ENCODE peak calls at places on chromosomes 6 and 20, in four cellular contexts. One of them, this sample, is unnamed.

GRCh38 chr6:112983741-112984221 is 636.7 kb downstream of the RFPL4B start:
- DNase-seq in colonic mucosa: no peak
- DNase-seq in Karpas-422: no peak
- DNase-seq in MV-4-11: no peak
- DNase-seq in this sample: no peak

GRCh38 chr20:24665196-24665595 is 195.8 kb downstream of the SYNDIG1 start:
- DNase-seq in Karpas-422: no peak
- DNase-seq in colonic mucosa: no peak
- DNase-seq in MV-4-11: no peak
- DNase-seq in this sample: no peak

GRCh38 chr6:133568970-133569889 is 319.7 kb upstream of the TCF21 start:
- DNase-seq in Karpas-422: peak; percentile 50
- DNase-seq in colonic mucosa: no peak
- DNase-seq in MV-4-11: peak; percentile 1
- DNase-seq in this sample: peak; percentile 26

GRCh38 chr6:32886674-32887383 is 32.8 kb downstream of the PSMB9 start:
- DNase-seq in colonic mucosa: no peak
- DNase-seq in Karpas-422: no peak
- DNase-seq in MV-4-11: no peak
- DNase-seq in this sample: no peak

GRCh38 chr6:36649086-36649485 is 29.4 kb upstream of the CDKN1A start:
- DNase-seq in Karpas-422: no peak
- DNase-seq in MV-4-11: no peak
- DNase-seq in colonic mucosa: no peak
- DNase-seq in this sample: no peak

GRCh38 chr20:55394592-55394991 is 610.7 kb downstream of the CBLN4 start:
- DNase-seq in Karpas-422: no peak
- DNase-seq in MV-4-11: no peak
- DNase-seq in colonic mucosa: no peak
- DNase-seq in this sample: no peak

GRCh38 chr6:136403166-136403980 is 113.7 kb upstream of the BCLAF1 start:
- DNase-seq in colonic mucosa: no peak
- DNase-seq in Karpas-422: no peak
- DNase-seq in MV-4-11: peak; percentile 68
- DNase-seq in this sample: no peak

GRCh38 chr6:14121936-14122344 is 4.4 kb downstream of the CD83 start:
- DNase-seq in colonic mucosa: no peak
- DNase-seq in MV-4-11: peak; percentile 99
- DNase-seq in Karpas-422: peak; percentile 47
- DNase-seq in this sample: no peak

GRCh38 chr20:51713213-51713598 is 55.0 kb downstream of the ATP9A start:
- DNase-seq in colonic mucosa: no peak
- DNase-seq in MV-4-11: no peak
- DNase-seq in Karpas-422: no peak
- DNase-seq in this sample: no peak

GRCh38 chr6:145551164-145551563 is 184.2 kb downstream of the EPM2A start:
- DNase-seq in Karpas-422: no peak
- DNase-seq in MV-4-11: no peak
- DNase-seq in colonic mucosa: no peak
- DNase-seq in this sample: no peak

GRCh38 chr6:108621117-108621516 is 60.4 kb downstream of the FOXO3 start:
- DNase-seq in MV-4-11: peak; percentile 56
- DNase-seq in Karpas-422: no peak
- DNase-seq in colonic mucosa: no peak
- DNase-seq in this sample: no peak

GRCh38 chr6:129844118-129844891 is 16.8 kb downstream of the TMEM244 start:
- DNase-seq in MV-4-11: no peak
- DNase-seq in colonic mucosa: no peak
- DNase-seq in Karpas-422: no peak
- DNase-seq in this sample: no peak

GRCh38 chr20:31565699-31566331 is 39.3 kb upstream of the ID1 start:
- DNase-seq in Karpas-422: no peak
- DNase-seq in MV-4-11: no peak
- DNase-seq in colonic mucosa: no peak
- DNase-seq in this sample: no peak

GRCh38 chr20:53834044-53834442 is 236.4 kb downstream of the BCAS1 start:
- DNase-seq in colonic mucosa: no peak
- DNase-seq in MV-4-11: peak; percentile 43
- DNase-seq in Karpas-422: no peak
- DNase-seq in this sample: no peak

GRCh38 chr6:13559251-13559650 is 15.2 kb upstream of the SIRT5 start:
- DNase-seq in MV-4-11: no peak
- DNase-seq in colonic mucosa: no peak
- DNase-seq in Karpas-422: no peak
- DNase-seq in this sample: no peak

GRCh38 chr6:149079456-149079855 is 238.1 kb upstream of the TAB2 start:
- DNase-seq in Karpas-422: no peak
- DNase-seq in colonic mucosa: no peak
- DNase-seq in MV-4-11: no peak
- DNase-seq in this sample: no peak

GRCh38 chr6:44333942-44334341 is 8.5 kb upstream of the SPATS1 start:
- DNase-seq in MV-4-11: peak; percentile 36
- DNase-seq in Karpas-422: no peak
- DNase-seq in colonic mucosa: no peak
- DNase-seq in this sample: no peak

GRCh38 chr6:111423960-111424846 is 58.8 kb downstream of the REV3L start:
- DNase-seq in MV-4-11: no peak
- DNase-seq in Karpas-422: no peak
- DNase-seq in colonic mucosa: peak; percentile 76
- DNase-seq in this sample: peak; percentile 70

GRCh38 chr6:55918639-55919038 is 43.2 kb upstream of the BMP5 start:
- DNase-seq in colonic mucosa: no peak
- DNase-seq in Karpas-422: no peak
- DNase-seq in MV-4-11: no peak
- DNase-seq in this sample: no peak

GRCh38 chr6:163530406-163530805 is 115.9 kb downstream of the QKI start:
- DNase-seq in Karpas-422: no peak
- DNase-seq in MV-4-11: no peak
- DNase-seq in colonic mucosa: no peak
- DNase-seq in this sample: no peak

GRCh38 chr6:6825986-6826901 is 237.7 kb downstream of the LY86 start:
- DNase-seq in MV-4-11: peak; percentile 91
- DNase-seq in Karpas-422: no peak
- DNase-seq in colonic mucosa: peak; percentile 60
- DNase-seq in this sample: peak; percentile 71

GRCh38 chr6:31826793-31827285 is 699 bp upstream of the HSPA1B start:
- DNase-seq in MV-4-11: no peak
- DNase-seq in Karpas-422: no peak
- DNase-seq in colonic mucosa: peak; percentile 92
- DNase-seq in this sample: peak; percentile 88

GRCh38 chr6:20564269-20564668 is 30.0 kb downstream of the CDKAL1 start:
- DNase-seq in Karpas-422: peak; percentile 77
- DNase-seq in MV-4-11: peak; percentile 15
- DNase-seq in colonic mucosa: no peak
- DNase-seq in this sample: no peak

GRCh38 chr20:4813839-4814695 is 92.4 kb downstream of the PRND start:
- DNase-seq in MV-4-11: peak; percentile 91
- DNase-seq in Karpas-422: peak; percentile 89
- DNase-seq in colonic mucosa: no peak
- DNase-seq in this sample: no peak

GRCh38 chr6:31639449-31639861 is 13.0 kb downstream of the BAG6 start:
- DNase-seq in colonic mucosa: no peak
- DNase-seq in Karpas-422: no peak
- DNase-seq in MV-4-11: peak; percentile 57
- DNase-seq in this sample: no peak

GRCh38 chr20:37711987-37712961 is 18.4 kb downstream of the CTNNBL1 start:
- DNase-seq in Karpas-422: no peak
- DNase-seq in MV-4-11: no peak
- DNase-seq in colonic mucosa: no peak
- DNase-seq in this sample: no peak

GRCh38 chr20:37984018-37984785 is 49.1 kb downstream of the TTI1 start:
- DNase-seq in colonic mucosa: no peak
- DNase-seq in MV-4-11: no peak
- DNase-seq in Karpas-422: no peak
- DNase-seq in this sample: no peak

GRCh38 chr6:137095651-137096238 is 51.0 kb upstream of the IL20RA start:
- DNase-seq in Karpas-422: peak; percentile 94
- DNase-seq in colonic mucosa: no peak
- DNase-seq in MV-4-11: peak; percentile 82
- DNase-seq in this sample: no peak

GRCh38 chr6:150272976-150273315 is 95.9 kb upstream of the IYD start:
- DNase-seq in MV-4-11: no peak
- DNase-seq in Karpas-422: no peak
- DNase-seq in colonic mucosa: no peak
- DNase-seq in this sample: no peak

GRCh38 chr6:90739339-90739738 is 152.5 kb upstream of the MAP3K7 start:
- DNase-seq in MV-4-11: no peak
- DNase-seq in Karpas-422: no peak
- DNase-seq in colonic mucosa: no peak
- DNase-seq in this sample: no peak

GRCh38 chr6:87574237-87574636 is 15.6 kb downstream of the RARS2 start:
- DNase-seq in Karpas-422: no peak
- DNase-seq in MV-4-11: no peak
- DNase-seq in colonic mucosa: no peak
- DNase-seq in this sample: no peak

GRCh38 chr20:2602046-2602735 is 50.2 kb upstream of the NOP56 start:
- DNase-seq in MV-4-11: no peak
- DNase-seq in colonic mucosa: no peak
- DNase-seq in Karpas-422: no peak
- DNase-seq in this sample: no peak

GRCh38 chr6:2877057-2877882 is 25.8 kb downstream of the SERPINB9 start:
- DNase-seq in Karpas-422: no peak
- DNase-seq in colonic mucosa: peak; percentile 54
- DNase-seq in MV-4-11: no peak
- DNase-seq in this sample: no peak

GRCh38 chr20:34965051-34965450 is 9.4 kb downstream of the MYH7B start:
- DNase-seq in MV-4-11: no peak
- DNase-seq in Karpas-422: no peak
- DNase-seq in colonic mucosa: no peak
- DNase-seq in this sample: no peak

GRCh38 chr20:53939554-53940355 is 130.6 kb downstream of the BCAS1 start:
- DNase-seq in colonic mucosa: peak; percentile 97
- DNase-seq in MV-4-11: peak; percentile 98
- DNase-seq in Karpas-422: peak; percentile 89
- DNase-seq in this sample: peak; percentile 93

GRCh38 chr6:90413867-90414266 is 117.2 kb upstream of the BACH2 start:
- DNase-seq in colonic mucosa: peak; percentile 30
- DNase-seq in MV-4-11: no peak
- DNase-seq in Karpas-422: no peak
- DNase-seq in this sample: peak; percentile 34